ENCODE peak calls at places on chromosome 22, in five cellular contexts. One of them, this sample, is unnamed.

GRCh38 chr22:24592144-24592845 is 578 bp downstream of the LRRC75B start:
- DNase-seq in GM12878: no peak
- DNase-seq in A549: peak
- DNase-seq in K562: no peak
- DNase-seq in HepG2: no peak
- DNase-seq in this sample: no peak

GRCh38 chr22:33326540-33327295 is 268.5 kb upstream of the SYN3 start:
- DNase-seq in GM12878: no peak
- DNase-seq in A549: no peak
- DNase-seq in K562: no peak
- DNase-seq in HepG2: no peak
- DNase-seq in this sample: no peak

GRCh38 chr22:20315337-20316216 is 4.3 kb downstream of the DGCR6L start:
- DNase-seq in GM12878: no peak
- DNase-seq in A549: no peak
- DNase-seq in K562: no peak
- DNase-seq in HepG2: no peak
- DNase-seq in this sample: no peak

GRCh38 chr22:39135092-39135896 is 17.2 kb downstream of the CBX7 start:
- DNase-seq in GM12878: no peak
- DNase-seq in A549: peak
- DNase-seq in K562: peak
- DNase-seq in HepG2: peak
- DNase-seq in this sample: peak

GRCh38 chr22:34997921-34998320 is 68.0 kb upstream of the ISX start:
- DNase-seq in GM12878: no peak
- DNase-seq in A549: no peak
- DNase-seq in K562: no peak
- DNase-seq in HepG2: no peak
- DNase-seq in this sample: no peak

GRCh38 chr22:45896961-45897538 is 79.9 kb downstream of the WNT7B start:
- DNase-seq in GM12878: no peak
- DNase-seq in A549: no peak
- DNase-seq in K562: no peak
- DNase-seq in HepG2: no peak
- DNase-seq in this sample: no peak

GRCh38 chr22:40043793-40044101 is 49.0 kb downstream of the FAM83F start:
- DNase-seq in GM12878: no peak
- DNase-seq in A549: no peak
- DNase-seq in K562: no peak
- DNase-seq in HepG2: no peak
- DNase-seq in this sample: no peak

GRCh38 chr22:20814221-20814808 is 40.4 kb downstream of the SERPIND1 start:
- DNase-seq in GM12878: no peak
- DNase-seq in A549: no peak
- DNase-seq in K562: no peak
- DNase-seq in HepG2: no peak
- DNase-seq in this sample: no peak

GRCh38 chr22:46063861-46064235 is 86.5 kb upstream of the PPARA start:
- DNase-seq in GM12878: no peak
- DNase-seq in A549: no peak
- DNase-seq in K562: no peak
- DNase-seq in HepG2: no peak
- DNase-seq in this sample: no peak

GRCh38 chr22:33163815-33164214 is 105.6 kb upstream of the SYN3 start:
- DNase-seq in GM12878: no peak
- DNase-seq in A549: no peak
- DNase-seq in K562: no peak
- DNase-seq in HepG2: no peak
- DNase-seq in this sample: no peak

GRCh38 chr22:20237480-20238440 is 30.4 kb downstream of the RTN4R start:
- DNase-seq in GM12878: no peak
- DNase-seq in A549: no peak
- DNase-seq in K562: no peak
- DNase-seq in HepG2: no peak
- DNase-seq in this sample: no peak

GRCh38 chr22:39655736-39656285 is 85.3 kb downstream of the CACNA1I start:
- DNase-seq in GM12878: no peak
- DNase-seq in A549: no peak
- DNase-seq in K562: no peak
- DNase-seq in HepG2: no peak
- DNase-seq in this sample: peak

GRCh38 chr22:24435861-24436351 is 8.5 kb downstream of the ADORA2A start:
- DNase-seq in GM12878: no peak
- DNase-seq in A549: no peak
- DNase-seq in K562: no peak
- DNase-seq in HepG2: no peak
- DNase-seq in this sample: peak

GRCh38 chr22:23767673-23768548 is at the start of gene CHCHD10:
- DNase-seq in GM12878: no peak
- DNase-seq in A549: peak
- DNase-seq in K562: peak
- DNase-seq in HepG2: peak
- DNase-seq in this sample: peak

GRCh38 chr22:42620084-42620483 is 5.4 kb upstream of the POLDIP3 start:
- DNase-seq in GM12878: no peak
- DNase-seq in A549: no peak
- DNase-seq in K562: no peak
- DNase-seq in HepG2: no peak
- DNase-seq in this sample: no peak

GRCh38 chr22:17552737-17553136 is 10.6 kb upstream of the SLC25A18 start:
- DNase-seq in GM12878: no peak
- DNase-seq in A549: no peak
- DNase-seq in K562: no peak
- DNase-seq in HepG2: no peak
- DNase-seq in this sample: no peak

GRCh38 chr22:20427945-20428417 is 9.6 kb downstream of the SCARF2 start:
- DNase-seq in GM12878: no peak
- DNase-seq in A549: no peak
- DNase-seq in K562: no peak
- DNase-seq in HepG2: no peak
- DNase-seq in this sample: no peak

GRCh38 chr22:46072981-46073682 is 77.2 kb upstream of the PPARA start:
- DNase-seq in GM12878: no peak
- DNase-seq in A549: no peak
- DNase-seq in K562: no peak
- DNase-seq in HepG2: no peak
- DNase-seq in this sample: no peak

GRCh38 chr22:17476838-17477237 is 86.5 kb upstream of the SLC25A18 start:
- DNase-seq in GM12878: no peak
- DNase-seq in A549: no peak
- DNase-seq in K562: no peak
- DNase-seq in HepG2: no peak
- DNase-seq in this sample: no peak

GRCh38 chr22:50338042-50338573 is 5.0 kb upstream of the PPP6R2 start:
- DNase-seq in GM12878: no peak
- DNase-seq in A549: no peak
- DNase-seq in K562: no peak
- DNase-seq in HepG2: no peak
- DNase-seq in this sample: no peak

GRCh38 chr22:50338860-50339462 is 4.2 kb upstream of the PPP6R2 start:
- DNase-seq in GM12878: no peak
- DNase-seq in A549: no peak
- DNase-seq in K562: no peak
- DNase-seq in HepG2: no peak
- DNase-seq in this sample: no peak

GRCh38 chr22:50341977-50342650 is 1.0 kb upstream of the PPP6R2 start:
- DNase-seq in GM12878: no peak
- DNase-seq in A549: peak
- DNase-seq in K562: peak
- DNase-seq in HepG2: peak
- DNase-seq in this sample: peak

GRCh38 chr22:50342651-50343540 is at the start of gene PPP6R2:
- DNase-seq in GM12878: no peak
- DNase-seq in A549: peak
- DNase-seq in K562: peak
- DNase-seq in HepG2: peak
- DNase-seq in this sample: peak

DNA sequence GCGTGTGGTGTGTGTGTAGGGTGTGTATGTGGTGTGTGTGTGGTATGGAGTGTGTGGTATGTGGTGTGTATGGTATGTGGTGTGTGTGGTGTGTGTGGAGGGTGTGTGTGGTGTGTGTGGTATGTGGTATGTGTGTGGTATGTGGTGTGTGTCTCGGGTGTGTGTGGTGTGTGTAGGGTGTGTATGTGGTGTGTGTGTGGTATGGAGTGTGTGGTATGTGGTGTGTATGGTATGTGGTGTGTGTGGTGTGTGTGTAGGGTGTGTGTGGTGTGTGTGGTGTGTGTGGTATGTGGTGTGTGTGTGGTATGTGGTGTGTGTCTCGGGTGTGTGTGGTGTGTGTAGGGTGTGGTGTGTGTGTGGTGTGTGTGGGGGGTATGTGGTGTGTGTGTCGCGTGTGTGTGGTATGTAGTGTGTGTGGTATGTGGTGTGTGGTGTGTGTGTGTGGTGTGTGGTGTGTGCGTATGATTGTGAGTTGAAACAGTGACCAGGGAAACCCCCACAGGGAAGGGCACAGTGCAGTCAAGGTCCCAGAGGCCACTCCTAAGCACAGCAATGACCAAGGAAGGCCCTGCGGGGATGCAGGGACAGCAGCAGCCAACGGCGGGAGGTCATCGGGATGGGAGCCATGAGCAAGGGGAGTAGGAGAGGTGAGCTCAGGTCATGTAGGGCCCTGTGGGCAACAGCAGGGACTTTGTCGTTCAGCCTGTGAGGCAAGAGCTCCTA is 2.8 kb upstream of the PPP6R2 start:
- DNase-seq in GM12878: no peak
- DNase-seq in A549: peak
- DNase-seq in K562: no peak
- DNase-seq in HepG2: peak
- DNase-seq in this sample: peak
- TF ChIP-seq SMC3 in GM12878: no peak
- TF ChIP-seq SMC3 in A549: no peak
- TF ChIP-seq SMC3 in K562: no peak
- TF ChIP-seq SMC3 in HepG2: no peak
- TF ChIP-seq SMC3 in this sample: no peak

DNA sequence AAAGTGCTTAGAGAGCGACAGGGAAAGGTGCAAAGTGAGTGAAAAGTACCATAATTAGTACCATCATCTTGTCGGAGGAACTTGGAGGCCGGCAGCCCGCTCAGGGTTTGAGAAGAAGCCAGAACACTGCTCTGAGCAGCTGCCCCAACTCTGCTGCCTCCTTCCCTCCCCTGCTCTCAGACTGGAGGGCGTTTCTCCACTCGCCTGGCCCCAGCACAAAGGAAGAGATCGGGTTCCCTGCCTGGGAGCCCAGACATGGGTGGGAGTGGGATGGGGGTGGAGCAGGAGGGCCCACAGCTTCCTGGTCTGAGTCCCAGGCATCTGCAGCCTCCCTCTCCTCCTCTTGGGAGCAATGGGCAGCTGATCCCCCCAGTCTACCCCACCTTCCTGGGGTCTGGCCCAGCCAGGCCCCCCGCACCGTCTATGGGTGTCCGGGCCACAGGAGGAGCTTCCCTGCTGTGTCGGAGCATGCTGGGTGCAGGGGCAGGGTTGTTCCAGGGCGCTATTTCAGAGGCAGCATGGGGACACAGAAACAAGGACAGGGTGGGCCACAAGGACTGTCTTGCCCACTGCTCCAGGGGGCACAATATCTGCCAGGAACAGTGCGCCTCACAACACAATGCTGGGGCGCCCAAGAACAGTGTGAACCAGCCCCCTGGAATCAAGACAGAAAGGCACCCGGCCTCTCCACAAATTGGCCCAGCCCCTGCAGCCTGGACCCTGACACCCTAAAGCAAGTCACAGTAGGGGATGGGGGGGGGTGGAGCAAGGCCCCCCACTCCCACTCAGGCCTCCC is 4.8 kb downstream of the LIF start:
- DNase-seq in GM12878: no peak
- DNase-seq in A549: no peak
- DNase-seq in K562: no peak
- DNase-seq in HepG2: no peak
- DNase-seq in this sample: no peak
- TF ChIP-seq EP300 in GM12878: no peak
- TF ChIP-seq EP300 in A549: no peak
- TF ChIP-seq EP300 in K562: no peak
- TF ChIP-seq EP300 in HepG2: no peak
- TF ChIP-seq EP300 in this sample: no peak

DNA sequence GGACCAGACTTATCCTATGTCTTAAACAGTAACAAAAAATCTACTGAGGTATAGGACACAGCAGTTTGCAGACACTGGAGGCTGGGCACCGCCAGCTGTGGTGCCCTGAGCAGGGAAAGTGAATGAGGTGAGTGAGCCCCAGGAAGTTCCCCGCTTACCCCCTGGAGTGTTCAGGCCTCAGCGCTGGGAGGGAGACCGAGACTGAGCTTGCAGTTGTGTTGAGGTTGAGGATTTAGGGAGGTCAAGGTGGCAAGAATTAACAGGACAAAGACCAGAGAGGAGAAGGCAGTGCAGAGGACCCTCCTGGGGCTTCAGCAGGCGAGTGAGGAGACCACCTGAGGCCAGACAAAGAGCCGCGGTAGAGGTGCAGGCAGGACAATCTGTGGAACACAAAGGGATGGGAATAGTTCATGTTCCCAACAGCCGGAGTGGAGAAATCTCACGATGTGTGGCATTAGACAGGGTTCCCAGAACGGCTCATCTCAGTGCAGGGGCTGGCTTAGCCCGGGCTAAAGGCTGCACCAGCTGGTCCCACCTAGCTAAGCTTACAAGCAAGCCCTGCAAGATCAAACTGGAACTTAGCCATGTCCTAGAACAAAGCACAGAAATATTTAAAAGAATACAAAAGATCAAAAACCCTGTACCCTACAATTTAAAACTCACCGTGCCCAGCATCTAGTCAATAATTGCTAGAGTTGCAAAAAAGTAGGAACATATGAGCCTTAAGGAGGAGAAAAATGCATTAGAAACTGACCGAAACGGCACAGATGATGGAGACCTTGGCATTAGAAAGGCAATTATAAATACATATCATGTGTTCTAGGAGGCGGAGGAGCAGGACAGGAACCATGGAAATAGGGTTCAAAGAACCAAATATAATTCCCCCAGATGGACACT is 47.4 kb upstream of the PITPNB start:
- DNase-seq in GM12878: no peak
- DNase-seq in A549: no peak
- DNase-seq in K562: no peak
- DNase-seq in HepG2: no peak
- DNase-seq in this sample: no peak
- TF ChIP-seq SMC3 in GM12878: no peak
- TF ChIP-seq SMC3 in A549: no peak
- TF ChIP-seq SMC3 in K562: no peak
- TF ChIP-seq SMC3 in HepG2: no peak
- TF ChIP-seq SMC3 in this sample: no peak

DNA sequence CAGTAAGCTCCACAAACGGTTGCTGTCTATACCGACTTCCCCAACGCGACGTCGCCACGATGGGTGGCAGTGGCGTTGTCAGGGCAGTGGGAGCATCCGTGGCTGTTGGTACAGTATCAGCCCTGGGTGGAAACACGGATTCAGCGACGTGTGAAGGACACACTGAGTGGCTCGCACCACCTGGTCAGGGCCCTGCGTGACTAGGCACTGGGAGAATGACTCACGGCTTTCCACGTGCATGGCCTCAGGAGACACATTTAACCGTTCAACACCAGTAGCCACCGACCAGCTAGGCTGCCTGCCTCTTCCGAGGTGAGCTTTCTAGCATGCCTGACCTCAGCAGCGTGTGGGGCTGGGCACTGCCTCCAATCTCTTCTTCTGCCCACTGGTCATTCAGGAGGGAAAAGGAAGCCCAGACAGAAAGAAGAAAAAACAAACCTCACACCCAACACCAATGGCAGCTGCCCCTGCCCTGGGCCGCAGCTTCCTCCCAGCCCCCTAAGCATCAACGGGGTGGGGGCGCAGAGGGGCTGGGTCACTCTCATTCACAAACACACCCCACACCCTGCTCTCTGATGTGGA is 59.0 kb downstream of the MYH9 start:
- DNase-seq in GM12878: peak
- DNase-seq in A549: peak
- DNase-seq in K562: peak
- DNase-seq in HepG2: no peak
- DNase-seq in this sample: no peak
- TF ChIP-seq EP300 in GM12878: peak
- TF ChIP-seq EP300 in A549: no peak
- TF ChIP-seq EP300 in K562: no peak
- TF ChIP-seq EP300 in HepG2: no peak
- TF ChIP-seq EP300 in this sample: no peak

This sample was measured in SK-N-SH.